ENCODE peak calls at places on chromosomes 13 and 19, in eight cellular contexts. One of them, this sample, is unnamed.

GRCh38 chr19:38862321-38863059 is 12.7 kb upstream of the HNRNPL start:
- DNase-seq in cerebellum: no peak
- DNase-seq in MCF 10A: no peak
- DNase-seq in mucosa of gallbladder: peak
- DNase-seq in stimulated activated CD4-positive, alpha-beta T cell treated with anti-CD3 and anti-CD28 coated beads, Interleukin-15, amount 100 ng/mL, for 1 hour: no peak
- DNase-seq in NCI-H1694: peak
- DNase-seq in activated T-helper 1 cell treated with Interleukin-2 at 50 U/mL for 16 hours: no peak
- DNase-seq in nephron progenitor cell: no peak
- DNase-seq in this sample: no peak

GRCh38 chr19:10501971-10502523 is 1.1 kb downstream of the KEAP1 start:
- DNase-seq in cerebellum: peak
- DNase-seq in MCF 10A: peak
- DNase-seq in mucosa of gallbladder: peak
- DNase-seq in stimulated activated CD4-positive, alpha-beta T cell treated with anti-CD3 and anti-CD28 coated beads, Interleukin-15, amount 100 ng/mL, for 1 hour: no peak
- DNase-seq in NCI-H1694: no peak
- DNase-seq in activated T-helper 1 cell treated with Interleukin-2 at 50 U/mL for 16 hours: peak
- DNase-seq in nephron progenitor cell: peak
- DNase-seq in this sample: peak

GRCh38 chr19:22945560-22945959 is 57.4 kb downstream of the ZNF728 start:
- DNase-seq in cerebellum: no peak
- DNase-seq in MCF 10A: peak
- DNase-seq in mucosa of gallbladder: no peak
- DNase-seq in stimulated activated CD4-positive, alpha-beta T cell treated with anti-CD3 and anti-CD28 coated beads, Interleukin-15, amount 100 ng/mL, for 1 hour: no peak
- DNase-seq in NCI-H1694: no peak
- DNase-seq in activated T-helper 1 cell treated with Interleukin-2 at 50 U/mL for 16 hours: no peak
- DNase-seq in nephron progenitor cell: peak
- DNase-seq in this sample: no peak

GRCh38 chr19:11247391-11247790 is 8.0 kb downstream of the ANGPTL8 start:
- DNase-seq in cerebellum: no peak
- DNase-seq in MCF 10A: peak
- DNase-seq in mucosa of gallbladder: no peak
- DNase-seq in stimulated activated CD4-positive, alpha-beta T cell treated with anti-CD3 and anti-CD28 coated beads, Interleukin-15, amount 100 ng/mL, for 1 hour: no peak
- DNase-seq in NCI-H1694: no peak
- DNase-seq in activated T-helper 1 cell treated with Interleukin-2 at 50 U/mL for 16 hours: no peak
- DNase-seq in nephron progenitor cell: no peak
- DNase-seq in this sample: peak

GRCh38 chr13:26707122-26708006 is 53.2 kb downstream of the GPR12 start:
- DNase-seq in cerebellum: peak
- DNase-seq in MCF 10A: peak
- DNase-seq in mucosa of gallbladder: peak
- DNase-seq in stimulated activated CD4-positive, alpha-beta T cell treated with anti-CD3 and anti-CD28 coated beads, Interleukin-15, amount 100 ng/mL, for 1 hour: no peak
- DNase-seq in NCI-H1694: peak
- DNase-seq in activated T-helper 1 cell treated with Interleukin-2 at 50 U/mL for 16 hours: no peak
- DNase-seq in nephron progenitor cell: peak
- DNase-seq in this sample: no peak

GRCh38 chr13:101736551-101736950 is 284.1 kb downstream of the ITGBL1 start:
- DNase-seq in cerebellum: no peak
- DNase-seq in MCF 10A: no peak
- DNase-seq in mucosa of gallbladder: no peak
- DNase-seq in stimulated activated CD4-positive, alpha-beta T cell treated with anti-CD3 and anti-CD28 coated beads, Interleukin-15, amount 100 ng/mL, for 1 hour: no peak
- DNase-seq in NCI-H1694: no peak
- DNase-seq in activated T-helper 1 cell treated with Interleukin-2 at 50 U/mL for 16 hours: no peak
- DNase-seq in nephron progenitor cell: no peak
- DNase-seq in this sample: no peak

GRCh38 chr19:22625266-22626035 is 8.7 kb upstream of the ZNF492 start:
- DNase-seq in cerebellum: no peak
- DNase-seq in MCF 10A: no peak
- DNase-seq in mucosa of gallbladder: no peak
- DNase-seq in stimulated activated CD4-positive, alpha-beta T cell treated with anti-CD3 and anti-CD28 coated beads, Interleukin-15, amount 100 ng/mL, for 1 hour: no peak
- DNase-seq in NCI-H1694: no peak
- DNase-seq in activated T-helper 1 cell treated with Interleukin-2 at 50 U/mL for 16 hours: no peak
- DNase-seq in nephron progenitor cell: no peak
- DNase-seq in this sample: no peak

GRCh38 chr19:10398819-10399218 is 4.5 kb downstream of the CDC37 start:
- DNase-seq in cerebellum: no peak
- DNase-seq in MCF 10A: no peak
- DNase-seq in mucosa of gallbladder: no peak
- DNase-seq in stimulated activated CD4-positive, alpha-beta T cell treated with anti-CD3 and anti-CD28 coated beads, Interleukin-15, amount 100 ng/mL, for 1 hour: no peak
- DNase-seq in NCI-H1694: no peak
- DNase-seq in activated T-helper 1 cell treated with Interleukin-2 at 50 U/mL for 16 hours: no peak
- DNase-seq in nephron progenitor cell: no peak
- DNase-seq in this sample: no peak

GRCh38 chr19:19155495-19156219 is 14.4 kb downstream of the MEF2B start:
- DNase-seq in cerebellum: no peak
- DNase-seq in MCF 10A: no peak
- DNase-seq in mucosa of gallbladder: no peak
- DNase-seq in stimulated activated CD4-positive, alpha-beta T cell treated with anti-CD3 and anti-CD28 coated beads, Interleukin-15, amount 100 ng/mL, for 1 hour: no peak
- DNase-seq in NCI-H1694: no peak
- DNase-seq in activated T-helper 1 cell treated with Interleukin-2 at 50 U/mL for 16 hours: no peak
- DNase-seq in nephron progenitor cell: no peak
- DNase-seq in this sample: no peak

GRCh38 chr13:32019612-32020233 is 11.9 kb upstream of the FRY start:
- DNase-seq in cerebellum: no peak
- DNase-seq in MCF 10A: peak
- DNase-seq in mucosa of gallbladder: peak
- DNase-seq in stimulated activated CD4-positive, alpha-beta T cell treated with anti-CD3 and anti-CD28 coated beads, Interleukin-15, amount 100 ng/mL, for 1 hour: no peak
- DNase-seq in NCI-H1694: no peak
- DNase-seq in activated T-helper 1 cell treated with Interleukin-2 at 50 U/mL for 16 hours: no peak
- DNase-seq in nephron progenitor cell: peak
- DNase-seq in this sample: no peak

GRCh38 chr19:17121736-17122293 is 46.2 kb downstream of the MYO9B start:
- DNase-seq in cerebellum: no peak
- DNase-seq in MCF 10A: no peak
- DNase-seq in mucosa of gallbladder: no peak
- DNase-seq in stimulated activated CD4-positive, alpha-beta T cell treated with anti-CD3 and anti-CD28 coated beads, Interleukin-15, amount 100 ng/mL, for 1 hour: no peak
- DNase-seq in NCI-H1694: no peak
- DNase-seq in activated T-helper 1 cell treated with Interleukin-2 at 50 U/mL for 16 hours: no peak
- DNase-seq in nephron progenitor cell: no peak
- DNase-seq in this sample: no peak

GRCh38 chr13:113090806-113091205 is 14.8 kb upstream of the F7 start:
- DNase-seq in cerebellum: no peak
- DNase-seq in MCF 10A: no peak
- DNase-seq in mucosa of gallbladder: no peak
- DNase-seq in stimulated activated CD4-positive, alpha-beta T cell treated with anti-CD3 and anti-CD28 coated beads, Interleukin-15, amount 100 ng/mL, for 1 hour: no peak
- DNase-seq in NCI-H1694: no peak
- DNase-seq in activated T-helper 1 cell treated with Interleukin-2 at 50 U/mL for 16 hours: no peak
- DNase-seq in nephron progenitor cell: no peak
- DNase-seq in this sample: peak

GRCh38 chr13:48233886-48234488 is 981 bp downstream of the ITM2B start:
- DNase-seq in cerebellum: no peak
- DNase-seq in MCF 10A: peak
- DNase-seq in mucosa of gallbladder: no peak
- DNase-seq in stimulated activated CD4-positive, alpha-beta T cell treated with anti-CD3 and anti-CD28 coated beads, Interleukin-15, amount 100 ng/mL, for 1 hour: no peak
- DNase-seq in NCI-H1694: peak
- DNase-seq in activated T-helper 1 cell treated with Interleukin-2 at 50 U/mL for 16 hours: no peak
- DNase-seq in nephron progenitor cell: no peak
- DNase-seq in this sample: peak

GRCh38 chr13:109345433-109345941 is 440.9 kb downstream of the IRS2 start:
- DNase-seq in cerebellum: no peak
- DNase-seq in MCF 10A: no peak
- DNase-seq in mucosa of gallbladder: no peak
- DNase-seq in stimulated activated CD4-positive, alpha-beta T cell treated with anti-CD3 and anti-CD28 coated beads, Interleukin-15, amount 100 ng/mL, for 1 hour: no peak
- DNase-seq in NCI-H1694: no peak
- DNase-seq in activated T-helper 1 cell treated with Interleukin-2 at 50 U/mL for 16 hours: no peak
- DNase-seq in nephron progenitor cell: no peak
- DNase-seq in this sample: no peak

GRCh38 chr13:75633285-75633684 is 2.8 kb upstream of the LMO7 start:
- DNase-seq in cerebellum: no peak
- DNase-seq in MCF 10A: no peak
- DNase-seq in mucosa of gallbladder: no peak
- DNase-seq in stimulated activated CD4-positive, alpha-beta T cell treated with anti-CD3 and anti-CD28 coated beads, Interleukin-15, amount 100 ng/mL, for 1 hour: no peak
- DNase-seq in NCI-H1694: no peak
- DNase-seq in activated T-helper 1 cell treated with Interleukin-2 at 50 U/mL for 16 hours: no peak
- DNase-seq in nephron progenitor cell: no peak
- DNase-seq in this sample: no peak

GRCh38 chr19:30214651-30215051 is 157.5 kb upstream of the ZNF536 start:
- DNase-seq in cerebellum: no peak
- DNase-seq in MCF 10A: no peak
- DNase-seq in mucosa of gallbladder: no peak
- DNase-seq in stimulated activated CD4-positive, alpha-beta T cell treated with anti-CD3 and anti-CD28 coated beads, Interleukin-15, amount 100 ng/mL, for 1 hour: no peak
- DNase-seq in NCI-H1694: no peak
- DNase-seq in activated T-helper 1 cell treated with Interleukin-2 at 50 U/mL for 16 hours: no peak
- DNase-seq in nephron progenitor cell: no peak
- DNase-seq in this sample: no peak

GRCh38 chr19:30093966-30094770 is 152.1 kb downstream of the URI1 start:
- DNase-seq in cerebellum: no peak
- DNase-seq in MCF 10A: no peak
- DNase-seq in mucosa of gallbladder: no peak
- DNase-seq in stimulated activated CD4-positive, alpha-beta T cell treated with anti-CD3 and anti-CD28 coated beads, Interleukin-15, amount 100 ng/mL, for 1 hour: no peak
- DNase-seq in NCI-H1694: no peak
- DNase-seq in activated T-helper 1 cell treated with Interleukin-2 at 50 U/mL for 16 hours: no peak
- DNase-seq in nephron progenitor cell: no peak
- DNase-seq in this sample: peak

GRCh38 chr19:54128441-54128725 is 9.2 kb upstream of the CNOT3 start:
- DNase-seq in cerebellum: no peak
- DNase-seq in MCF 10A: no peak
- DNase-seq in mucosa of gallbladder: no peak
- DNase-seq in stimulated activated CD4-positive, alpha-beta T cell treated with anti-CD3 and anti-CD28 coated beads, Interleukin-15, amount 100 ng/mL, for 1 hour: no peak
- DNase-seq in NCI-H1694: no peak
- DNase-seq in activated T-helper 1 cell treated with Interleukin-2 at 50 U/mL for 16 hours: no peak
- DNase-seq in nephron progenitor cell: no peak
- DNase-seq in this sample: no peak

GRCh38 chr13:98576215-98576945 is 527 bp downstream of the STK24 start:
- DNase-seq in cerebellum: peak
- DNase-seq in MCF 10A: peak
- DNase-seq in mucosa of gallbladder: no peak
- DNase-seq in stimulated activated CD4-positive, alpha-beta T cell treated with anti-CD3 and anti-CD28 coated beads, Interleukin-15, amount 100 ng/mL, for 1 hour: peak
- DNase-seq in NCI-H1694: no peak
- DNase-seq in activated T-helper 1 cell treated with Interleukin-2 at 50 U/mL for 16 hours: peak
- DNase-seq in nephron progenitor cell: peak
- DNase-seq in this sample: peak

GRCh38 chr13:48199404-48199991 is 33.5 kb upstream of the ITM2B start:
- DNase-seq in cerebellum: peak
- DNase-seq in MCF 10A: no peak
- DNase-seq in mucosa of gallbladder: no peak
- DNase-seq in stimulated activated CD4-positive, alpha-beta T cell treated with anti-CD3 and anti-CD28 coated beads, Interleukin-15, amount 100 ng/mL, for 1 hour: no peak
- DNase-seq in NCI-H1694: no peak
- DNase-seq in activated T-helper 1 cell treated with Interleukin-2 at 50 U/mL for 16 hours: no peak
- DNase-seq in nephron progenitor cell: no peak
- DNase-seq in this sample: no peak

GRCh38 chr19:10238172-10238783 is 7.1 kb upstream of the S1PR2 start:
- DNase-seq in cerebellum: no peak
- DNase-seq in MCF 10A: no peak
- DNase-seq in mucosa of gallbladder: peak
- DNase-seq in stimulated activated CD4-positive, alpha-beta T cell treated with anti-CD3 and anti-CD28 coated beads, Interleukin-15, amount 100 ng/mL, for 1 hour: no peak
- DNase-seq in NCI-H1694: no peak
- DNase-seq in activated T-helper 1 cell treated with Interleukin-2 at 50 U/mL for 16 hours: no peak
- DNase-seq in nephron progenitor cell: no peak
- DNase-seq in this sample: peak

GRCh38 chr19:2567996-2568395 is 92.1 kb downstream of the GADD45B start:
- DNase-seq in cerebellum: no peak
- DNase-seq in MCF 10A: no peak
- DNase-seq in mucosa of gallbladder: no peak
- DNase-seq in stimulated activated CD4-positive, alpha-beta T cell treated with anti-CD3 and anti-CD28 coated beads, Interleukin-15, amount 100 ng/mL, for 1 hour: no peak
- DNase-seq in NCI-H1694: no peak
- DNase-seq in activated T-helper 1 cell treated with Interleukin-2 at 50 U/mL for 16 hours: no peak
- DNase-seq in nephron progenitor cell: no peak
- DNase-seq in this sample: no peak

GRCh38 chr13:105874808-105875207 is 660.7 kb downstream of the EFNB2 start:
- DNase-seq in cerebellum: no peak
- DNase-seq in MCF 10A: no peak
- DNase-seq in mucosa of gallbladder: no peak
- DNase-seq in stimulated activated CD4-positive, alpha-beta T cell treated with anti-CD3 and anti-CD28 coated beads, Interleukin-15, amount 100 ng/mL, for 1 hour: no peak
- DNase-seq in NCI-H1694: no peak
- DNase-seq in activated T-helper 1 cell treated with Interleukin-2 at 50 U/mL for 16 hours: no peak
- DNase-seq in nephron progenitor cell: no peak
- DNase-seq in this sample: no peak

GRCh38 chr19:29854033-29854432 is 42.2 kb downstream of the CCNE1 start:
- DNase-seq in cerebellum: no peak
- DNase-seq in MCF 10A: no peak
- DNase-seq in mucosa of gallbladder: no peak
- DNase-seq in stimulated activated CD4-positive, alpha-beta T cell treated with anti-CD3 and anti-CD28 coated beads, Interleukin-15, amount 100 ng/mL, for 1 hour: no peak
- DNase-seq in NCI-H1694: no peak
- DNase-seq in activated T-helper 1 cell treated with Interleukin-2 at 50 U/mL for 16 hours: no peak
- DNase-seq in nephron progenitor cell: no peak
- DNase-seq in this sample: no peak

GRCh38 chr19:29525901-29526729 is at the start of gene VSTM2B:
- DNase-seq in cerebellum: peak
- DNase-seq in MCF 10A: no peak
- DNase-seq in mucosa of gallbladder: no peak
- DNase-seq in stimulated activated CD4-positive, alpha-beta T cell treated with anti-CD3 and anti-CD28 coated beads, Interleukin-15, amount 100 ng/mL, for 1 hour: no peak
- DNase-seq in NCI-H1694: no peak
- DNase-seq in activated T-helper 1 cell treated with Interleukin-2 at 50 U/mL for 16 hours: no peak
- DNase-seq in nephron progenitor cell: peak
- DNase-seq in this sample: no peak

GRCh38 chr19:49688531-49689132 is 762 bp upstream of the ADM5 start:
- DNase-seq in cerebellum: no peak
- DNase-seq in MCF 10A: no peak
- DNase-seq in mucosa of gallbladder: no peak
- DNase-seq in stimulated activated CD4-positive, alpha-beta T cell treated with anti-CD3 and anti-CD28 coated beads, Interleukin-15, amount 100 ng/mL, for 1 hour: no peak
- DNase-seq in NCI-H1694: no peak
- DNase-seq in activated T-helper 1 cell treated with Interleukin-2 at 50 U/mL for 16 hours: no peak
- DNase-seq in nephron progenitor cell: no peak
- DNase-seq in this sample: no peak

GRCh38 chr19:46351241-46352041 is 4.6 kb downstream of the PPP5C start:
- DNase-seq in cerebellum: no peak
- DNase-seq in MCF 10A: peak
- DNase-seq in mucosa of gallbladder: peak
- DNase-seq in stimulated activated CD4-positive, alpha-beta T cell treated with anti-CD3 and anti-CD28 coated beads, Interleukin-15, amount 100 ng/mL, for 1 hour: no peak
- DNase-seq in NCI-H1694: no peak
- DNase-seq in activated T-helper 1 cell treated with Interleukin-2 at 50 U/mL for 16 hours: no peak
- DNase-seq in nephron progenitor cell: no peak
- DNase-seq in this sample: no peak

GRCh38 chr13:48575014-48575413 is 42.1 kb upstream of the RCBTB2 start:
- DNase-seq in cerebellum: no peak
- DNase-seq in MCF 10A: no peak
- DNase-seq in mucosa of gallbladder: no peak
- DNase-seq in stimulated activated CD4-positive, alpha-beta T cell treated with anti-CD3 and anti-CD28 coated beads, Interleukin-15, amount 100 ng/mL, for 1 hour: no peak
- DNase-seq in NCI-H1694: no peak
- DNase-seq in activated T-helper 1 cell treated with Interleukin-2 at 50 U/mL for 16 hours: no peak
- DNase-seq in nephron progenitor cell: no peak
- DNase-seq in this sample: no peak

GRCh38 chr13:24660023-24660806 is 20.0 kb upstream of the ATP12A start:
- DNase-seq in cerebellum: no peak
- DNase-seq in MCF 10A: no peak
- DNase-seq in mucosa of gallbladder: no peak
- DNase-seq in stimulated activated CD4-positive, alpha-beta T cell treated with anti-CD3 and anti-CD28 coated beads, Interleukin-15, amount 100 ng/mL, for 1 hour: no peak
- DNase-seq in NCI-H1694: no peak
- DNase-seq in activated T-helper 1 cell treated with Interleukin-2 at 50 U/mL for 16 hours: no peak
- DNase-seq in nephron progenitor cell: no peak
- DNase-seq in this sample: no peak

GRCh38 chr13:92224052-92224821 is 825.8 kb downstream of the GPC5 start:
- DNase-seq in cerebellum: no peak
- DNase-seq in MCF 10A: peak
- DNase-seq in mucosa of gallbladder: peak
- DNase-seq in stimulated activated CD4-positive, alpha-beta T cell treated with anti-CD3 and anti-CD28 coated beads, Interleukin-15, amount 100 ng/mL, for 1 hour: no peak
- DNase-seq in NCI-H1694: no peak
- DNase-seq in activated T-helper 1 cell treated with Interleukin-2 at 50 U/mL for 16 hours: no peak
- DNase-seq in nephron progenitor cell: no peak
- DNase-seq in this sample: peak

This sample was measured in Right ventricle myocardium inferior.